ENCODE peak calls at places on chromosomes 16 and 17, in eight cellular contexts. One of them, this sample, is unnamed.

GRCh38 chr16:55055262-55055661 is 124.6 kb downstream of the IRX5 start:
- DNase-seq in CD14-positive monocyte: no peak
- DNase-seq in effector memory CD8-positive, alpha-beta T cell: no peak
- DNase-seq in CD4-positive, alpha-beta T cell: no peak
- DNase-seq in NCI-H1694: no peak
- DNase-seq in NCI-H1048: no peak
- DNase-seq in CD8-positive, alpha-beta T cell: no peak
- DNase-seq in stimulated activated CD4-positive, alpha-beta T cell treated with anti-CD3 and anti-CD28 coated beads, TNF-alpha, amount 100 ng/mL, for 48 hours: no peak
- DNase-seq in this sample: no peak

GRCh38 chr17:19647697-19648474 is 665 bp upstream of the ALDH3A2 start:
- DNase-seq in stimulated activated CD4-positive, alpha-beta T cell treated with anti-CD3 and anti-CD28 coated beads, TNF-alpha, amount 100 ng/mL, for 48 hours: peak; percentile 16
- DNase-seq in CD14-positive monocyte: peak; percentile 79
- DNase-seq in NCI-H1694: peak; percentile 31
- DNase-seq in CD4-positive, alpha-beta T cell: peak; percentile 22
- DNase-seq in NCI-H1048: no peak
- DNase-seq in CD8-positive, alpha-beta T cell: peak; percentile 8
- DNase-seq in effector memory CD8-positive, alpha-beta T cell: peak; percentile 24
- DNase-seq in this sample: peak; percentile 91

GRCh38 chr16:11563493-11564040 is 23.2 kb downstream of the LITAF start:
- DNase-seq in stimulated activated CD4-positive, alpha-beta T cell treated with anti-CD3 and anti-CD28 coated beads, TNF-alpha, amount 100 ng/mL, for 48 hours: no peak
- DNase-seq in NCI-H1694: no peak
- DNase-seq in CD14-positive monocyte: no peak
- DNase-seq in CD4-positive, alpha-beta T cell: no peak
- DNase-seq in effector memory CD8-positive, alpha-beta T cell: no peak
- DNase-seq in CD8-positive, alpha-beta T cell: no peak
- DNase-seq in NCI-H1048: no peak
- DNase-seq in this sample: no peak

GRCh38 chr17:49104511-49105074 is 28.0 kb upstream of the B4GALNT2 start:
- DNase-seq in stimulated activated CD4-positive, alpha-beta T cell treated with anti-CD3 and anti-CD28 coated beads, TNF-alpha, amount 100 ng/mL, for 48 hours: no peak
- DNase-seq in CD4-positive, alpha-beta T cell: no peak
- DNase-seq in NCI-H1048: no peak
- DNase-seq in effector memory CD8-positive, alpha-beta T cell: no peak
- DNase-seq in CD14-positive monocyte: no peak
- DNase-seq in CD8-positive, alpha-beta T cell: no peak
- DNase-seq in NCI-H1694: no peak
- DNase-seq in this sample: no peak

GRCh38 chr16:11580451-11581086 is 6.2 kb downstream of the LITAF start:
- DNase-seq in stimulated activated CD4-positive, alpha-beta T cell treated with anti-CD3 and anti-CD28 coated beads, TNF-alpha, amount 100 ng/mL, for 48 hours: no peak
- DNase-seq in NCI-H1694: no peak
- DNase-seq in NCI-H1048: no peak
- DNase-seq in CD8-positive, alpha-beta T cell: no peak
- DNase-seq in CD4-positive, alpha-beta T cell: no peak
- DNase-seq in CD14-positive monocyte: no peak
- DNase-seq in effector memory CD8-positive, alpha-beta T cell: no peak
- DNase-seq in this sample: no peak

GRCh38 chr17:17172990-17173389 is 33.1 kb downstream of the PLD6 start:
- DNase-seq in CD4-positive, alpha-beta T cell: no peak
- DNase-seq in effector memory CD8-positive, alpha-beta T cell: no peak
- DNase-seq in NCI-H1048: no peak
- DNase-seq in NCI-H1694: no peak
- DNase-seq in CD8-positive, alpha-beta T cell: no peak
- DNase-seq in CD14-positive monocyte: peak; percentile 34
- DNase-seq in stimulated activated CD4-positive, alpha-beta T cell treated with anti-CD3 and anti-CD28 coated beads, TNF-alpha, amount 100 ng/mL, for 48 hours: no peak
- DNase-seq in this sample: no peak

GRCh38 chr17:32813021-32813420 is 63.9 kb downstream of the MYO1D start:
- DNase-seq in CD8-positive, alpha-beta T cell: no peak
- DNase-seq in CD4-positive, alpha-beta T cell: no peak
- DNase-seq in CD14-positive monocyte: no peak
- DNase-seq in NCI-H1694: no peak
- DNase-seq in effector memory CD8-positive, alpha-beta T cell: no peak
- DNase-seq in NCI-H1048: no peak
- DNase-seq in stimulated activated CD4-positive, alpha-beta T cell treated with anti-CD3 and anti-CD28 coated beads, TNF-alpha, amount 100 ng/mL, for 48 hours: no peak
- DNase-seq in this sample: no peak

GRCh38 chr17:12537436-12537835 is 128.3 kb upstream of the MYOCD start:
- DNase-seq in CD8-positive, alpha-beta T cell: no peak
- DNase-seq in CD14-positive monocyte: no peak
- DNase-seq in NCI-H1694: no peak
- DNase-seq in NCI-H1048: no peak
- DNase-seq in effector memory CD8-positive, alpha-beta T cell: no peak
- DNase-seq in stimulated activated CD4-positive, alpha-beta T cell treated with anti-CD3 and anti-CD28 coated beads, TNF-alpha, amount 100 ng/mL, for 48 hours: no peak
- DNase-seq in CD4-positive, alpha-beta T cell: no peak
- DNase-seq in this sample: no peak

This sample was measured in chondrocyte.